ENCODE peak calls at places on chromosomes 1 and 21, in five cellular contexts. One of them, this sample, is unnamed.

GRCh38 chr1:19374926-19375325 is 62.8 kb downstream of the SLC66A1 start:
- DNase-seq in stomach: no peak
- DNase-seq in GM23338: no peak
- DNase-seq in CD8-positive, alpha-beta memory T cell: no peak
- DNase-seq in OCI-LY7: no peak
- DNase-seq in this sample: no peak

GRCh38 chr1:209751627-209752231 is 4.1 kb upstream of the TRAF3IP3 start:
- DNase-seq in GM23338: no peak
- DNase-seq in OCI-LY7: no peak
- DNase-seq in CD8-positive, alpha-beta memory T cell: no peak
- DNase-seq in stomach: no peak
- DNase-seq in this sample: no peak

GRCh38 chr1:29498126-29499100 is 262.1 kb downstream of the PTPRU start:
- DNase-seq in OCI-LY7: no peak
- DNase-seq in GM23338: no peak
- DNase-seq in CD8-positive, alpha-beta memory T cell: peak
- DNase-seq in stomach: peak
- DNase-seq in this sample: peak

GRCh38 chr1:158646465-158646864 is 40.0 kb downstream of the SPTA1 start:
- DNase-seq in CD8-positive, alpha-beta memory T cell: no peak
- DNase-seq in GM23338: no peak
- DNase-seq in OCI-LY7: no peak
- DNase-seq in stomach: no peak
- DNase-seq in this sample: no peak

GRCh38 chr1:980602-981395 is 1.1 kb downstream of the PERM1 start:
- DNase-seq in CD8-positive, alpha-beta memory T cell: peak
- DNase-seq in GM23338: no peak
- DNase-seq in OCI-LY7: no peak
- DNase-seq in stomach: no peak
- DNase-seq in this sample: no peak

GRCh38 chr1:27598288-27598687 is 5.7 kb downstream of the AHDC1 start:
- DNase-seq in GM23338: peak
- DNase-seq in OCI-LY7: no peak
- DNase-seq in stomach: no peak
- DNase-seq in CD8-positive, alpha-beta memory T cell: no peak
- DNase-seq in this sample: no peak

GRCh38 chr1:159140474-159140873 is 30.9 kb upstream of the CADM3 start:
- DNase-seq in stomach: no peak
- DNase-seq in CD8-positive, alpha-beta memory T cell: no peak
- DNase-seq in GM23338: no peak
- DNase-seq in OCI-LY7: no peak
- DNase-seq in this sample: no peak

GRCh38 chr1:181768216-181768929 is 285.1 kb downstream of the CACNA1E start:
- DNase-seq in GM23338: no peak
- DNase-seq in OCI-LY7: no peak
- DNase-seq in CD8-positive, alpha-beta memory T cell: no peak
- DNase-seq in stomach: no peak
- DNase-seq in this sample: no peak

GRCh38 chr1:165592945-165593823 is 37.9 kb upstream of the MGST3 start:
- DNase-seq in stomach: peak
- DNase-seq in OCI-LY7: peak
- DNase-seq in CD8-positive, alpha-beta memory T cell: peak
- DNase-seq in GM23338: peak
- DNase-seq in this sample: no peak

GRCh38 chr1:197171531-197171930 is 25.1 kb upstream of the ASPM start:
- DNase-seq in GM23338: no peak
- DNase-seq in stomach: no peak
- DNase-seq in CD8-positive, alpha-beta memory T cell: no peak
- DNase-seq in OCI-LY7: no peak
- DNase-seq in this sample: no peak

GRCh38 chr1:48876221-48876785 is 99.6 kb upstream of the BEND5 start:
- DNase-seq in stomach: no peak
- DNase-seq in OCI-LY7: no peak
- DNase-seq in GM23338: no peak
- DNase-seq in CD8-positive, alpha-beta memory T cell: no peak
- DNase-seq in this sample: no peak

GRCh38 chr1:7317888-7318287 is 453.2 kb upstream of the VAMP3 start:
- DNase-seq in GM23338: no peak
- DNase-seq in CD8-positive, alpha-beta memory T cell: no peak
- DNase-seq in OCI-LY7: no peak
- DNase-seq in stomach: no peak
- DNase-seq in this sample: no peak

GRCh38 chr1:42933060-42933586 is 25.5 kb downstream of the SLC2A1 start:
- DNase-seq in OCI-LY7: no peak
- DNase-seq in GM23338: no peak
- DNase-seq in CD8-positive, alpha-beta memory T cell: no peak
- DNase-seq in stomach: no peak
- DNase-seq in this sample: no peak
- H3K4me3 ChIP-seq in OCI-LY7: peak
- H3K4me3 ChIP-seq in GM23338: no peak
- H3K4me3 ChIP-seq in CD8-positive, alpha-beta memory T cell: peak
- H3K4me3 ChIP-seq in stomach: no peak
- H3K4me3 ChIP-seq in this sample: no peak

GRCh38 chr1:117210831-117211261 is at the start of gene VTCN1:
- DNase-seq in GM23338: no peak
- DNase-seq in OCI-LY7: no peak
- DNase-seq in CD8-positive, alpha-beta memory T cell: no peak
- DNase-seq in stomach: peak
- DNase-seq in this sample: no peak
- H3K4me3 ChIP-seq in GM23338: no peak
- H3K4me3 ChIP-seq in OCI-LY7: no peak
- H3K4me3 ChIP-seq in CD8-positive, alpha-beta memory T cell: no peak
- H3K4me3 ChIP-seq in stomach: no peak
- H3K4me3 ChIP-seq in this sample: no peak

DNA sequence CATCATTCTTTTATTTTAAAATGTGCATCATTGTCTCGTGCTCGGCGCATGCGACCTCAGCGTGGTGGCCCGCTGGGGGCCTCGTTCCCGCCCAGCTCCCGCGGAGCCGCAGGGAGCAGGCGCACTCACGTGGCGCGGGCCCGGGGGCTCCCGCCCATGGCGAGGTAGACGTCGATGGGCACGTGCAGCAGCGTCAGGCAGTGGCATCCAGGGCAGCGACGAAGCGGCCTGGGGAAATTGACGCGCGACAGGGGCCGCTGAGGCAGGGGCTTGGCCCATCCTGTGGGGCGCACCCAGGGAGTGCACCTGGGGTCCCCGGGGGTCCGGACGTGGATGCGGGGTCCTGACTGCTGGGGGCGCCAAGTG is 994 bp downstream of the FAM229A start:
- DNase-seq in OCI-LY7: no peak
- DNase-seq in CD8-positive, alpha-beta memory T cell: no peak
- DNase-seq in stomach: no peak
- DNase-seq in GM23338: peak
- DNase-seq in this sample: no peak
- H3K4me3 ChIP-seq in OCI-LY7: no peak
- H3K4me3 ChIP-seq in CD8-positive, alpha-beta memory T cell: no peak
- H3K4me3 ChIP-seq in stomach: peak
- H3K4me3 ChIP-seq in GM23338: peak
- H3K4me3 ChIP-seq in this sample: peak

GRCh38 chr1:201267481-201268229 is 15.7 kb upstream of the PKP1 start:
- DNase-seq in OCI-LY7: no peak
- DNase-seq in stomach: peak
- DNase-seq in GM23338: no peak
- DNase-seq in CD8-positive, alpha-beta memory T cell: no peak
- DNase-seq in this sample: peak
- H3K4me3 ChIP-seq in OCI-LY7: no peak
- H3K4me3 ChIP-seq in stomach: no peak
- H3K4me3 ChIP-seq in GM23338: no peak
- H3K4me3 ChIP-seq in CD8-positive, alpha-beta memory T cell: no peak
- H3K4me3 ChIP-seq in this sample: no peak

GRCh38 chr1:113388621-113389355 is 1.5 kb upstream of the MAGI3 start:
- DNase-seq in stomach: peak
- DNase-seq in CD8-positive, alpha-beta memory T cell: no peak
- DNase-seq in GM23338: no peak
- DNase-seq in OCI-LY7: no peak
- DNase-seq in this sample: no peak
- H3K4me3 ChIP-seq in stomach: peak
- H3K4me3 ChIP-seq in CD8-positive, alpha-beta memory T cell: no peak
- H3K4me3 ChIP-seq in GM23338: peak
- H3K4me3 ChIP-seq in OCI-LY7: peak
- H3K4me3 ChIP-seq in this sample: peak

DNA sequence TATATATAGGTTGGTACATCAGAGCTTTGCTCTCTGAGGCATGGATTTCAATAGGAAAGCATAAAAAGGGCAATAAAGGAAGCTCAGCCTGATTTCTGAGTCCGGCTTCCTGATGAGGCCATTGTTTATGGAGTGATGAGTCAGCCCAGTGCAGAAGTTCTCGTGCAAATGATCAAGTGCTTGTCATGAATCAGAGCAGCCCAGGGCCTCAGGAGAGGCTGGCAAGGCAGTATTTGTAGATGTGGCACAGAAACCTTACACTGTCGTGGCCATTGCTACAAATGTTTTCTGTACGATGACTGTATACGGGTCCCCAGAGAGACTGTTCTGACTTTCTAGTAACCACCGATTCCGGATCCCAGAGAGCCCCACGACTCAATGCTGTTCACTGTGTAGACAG is 26.7 kb downstream of the UMODL1 start:
- DNase-seq in CD8-positive, alpha-beta memory T cell: no peak
- DNase-seq in stomach: peak
- DNase-seq in OCI-LY7: no peak
- DNase-seq in GM23338: no peak
- DNase-seq in this sample: no peak
- H3K4me3 ChIP-seq in CD8-positive, alpha-beta memory T cell: no peak
- H3K4me3 ChIP-seq in stomach: no peak
- H3K4me3 ChIP-seq in OCI-LY7: no peak
- H3K4me3 ChIP-seq in GM23338: no peak
- H3K4me3 ChIP-seq in this sample: no peak

This sample was measured in coronary artery.